ENCODE peak calls at places on chromosomes 12 and 14, in ten cellular contexts. X is activated CD8-positive, alpha-beta T cell treated with anti-CD3 and anti-CD28 coated beads for 36 hours; C is posterior cingulate gyrus; N is Calu3; U is uterus; L is lower lobe of right lung; I is gastrocnemius medialis; J is neuronal stem cell; B is T-cell; P is stimulated activated effector memory CD8-positive, alpha-beta T cell treated with anti-CD3 and anti-CD28 coated beads, Interleukin-12 subunit alpha, Interleukin-12 subunit beta, amount 100 ng/mL, for 72 hours. F is an unnamed sample.

GRCh38 chr14:24053548-24054323 is 1.9 kb downstream of the CARMIL3 start:
- DNase-seq in L (no peak), X (no peak), I (no peak), N (no peak), P (no peak), U (no peak), J (no peak), C (no peak), B (no peak), F (no peak)

GRCh38 chr14:69133206-69134125 is 19.5 kb downstream of the DCAF5 start:
- DNase-seq in L (no peak), C (no peak), U (no peak), P (no peak), J (no peak), I (peak), X (peak), N (no peak), B (no peak), F (no peak)

GRCh38 chr12:104360157-104360556 is 56.6 kb downstream of the EID3 start:
- DNase-seq in I (no peak), N (no peak), X (no peak), C (no peak), J (no peak), U (no peak), P (no peak), B (no peak), L (no peak), F (no peak)

GRCh38 chr14:81534510-81535074 is 939 bp upstream of the SEL1L start:
- DNase-seq in X (no peak), N (no peak), I (no peak), U (no peak), P (peak), L (no peak), C (no peak), B (no peak), J (no peak), F (no peak)

GRCh38 chr12:67534671-67535070 is 113.9 kb upstream of the DYRK2 start:
- DNase-seq in U (peak), I (no peak), N (no peak), L (no peak), J (no peak), P (no peak), X (no peak), B (no peak), C (no peak), F (no peak)

GRCh38 chr12:116164263-116164817 is 113.2 kb downstream of the MED13L start:
- DNase-seq in I (no peak), L (no peak), U (no peak), C (no peak), P (no peak), X (peak), B (no peak), J (no peak), N (no peak), F (no peak)

GRCh38 chr14:100629098-100629497 is 41.9 kb upstream of the BEGAIN start:
- DNase-seq in I (no peak), J (no peak), C (no peak), U (no peak), X (no peak), L (no peak), N (no peak), B (no peak), P (no peak), F (no peak)

GRCh38 chr12:68154768-68155167 is 4.8 kb downstream of the IFNG start:
- DNase-seq in N (no peak), U (no peak), I (no peak), P (no peak), C (no peak), B (no peak), X (no peak), J (no peak), L (no peak), F (no peak)

GRCh38 chr12:6384499-6385436 is 806 bp downstream of the LTBR start:
- DNase-seq in J (no peak), X (no peak), U (no peak), P (no peak), N (no peak), C (peak), B (no peak), L (no peak), I (no peak), F (no peak)

GRCh38 chr14:38138581-38139138 is 69.0 kb upstream of the SSTR1 start:
- DNase-seq in I (no peak), N (no peak), B (no peak), X (no peak), P (no peak), U (no peak), L (no peak), C (no peak), J (no peak), F (no peak)

GRCh38 chr12:6764011-6764828 is 1.9 kb upstream of the PTMS start:
- DNase-seq in N (peak), X (peak), L (peak), B (peak), U (peak), C (peak), J (peak), I (peak), P (peak), F (peak)

GRCh38 chr12:131507094-131507493 is 203.8 kb upstream of the SFSWAP start:
- DNase-seq in I (no peak), C (no peak), L (no peak), U (no peak), X (no peak), N (no peak), P (no peak), B (no peak), J (no peak), F (no peak)

GRCh38 chr12:130747867-130748740 is 32.0 kb upstream of the RIMBP2 start:
- DNase-seq in L (peak), J (peak), N (peak), P (peak), X (peak), I (peak), C (peak), B (peak), U (peak), F (peak)

GRCh38 chr14:83757896-83758295 is 1772.0 kb upstream of the FLRT2 start:
- DNase-seq in J (no peak), I (no peak), L (no peak), U (no peak), X (no peak), B (no peak), C (no peak), P (no peak), N (no peak), F (no peak)

GRCh38 chr12:66144796-66145754 is 14.5 kb upstream of the LLPH start:
- DNase-seq in J (peak), L (no peak), U (peak), C (no peak), X (peak), P (no peak), I (peak), B (no peak), N (peak), F (no peak)

GRCh38 chr14:89767861-89768268 is 186.7 kb downstream of the EFCAB11 start:
- DNase-seq in N (peak), L (no peak), J (peak), X (peak), B (peak), I (no peak), P (peak), C (no peak), U (no peak), F (peak)

GRCh38 chr14:103593577-103593976 is 30.8 kb downstream of the COA8 start:
- DNase-seq in U (no peak), J (no peak), I (no peak), L (no peak), P (no peak), B (no peak), N (no peak), X (peak), C (no peak), F (no peak)

GRCh38 chr14:91284791-91285548 is 40.5 kb upstream of the GPR68 start:
- DNase-seq in X (no peak), I (no peak), L (peak), U (peak), J (no peak), C (peak), B (no peak), P (no peak), N (no peak), F (no peak)

F was measured in CD8-positive, alpha-beta memory T cell.